ENCODE peak calls at places on chromosomes 11 and 22, in five cellular contexts. One of them, this sample, is unnamed.

GRCh38 chr11:9120659-9121350 is 29.4 kb upstream of the SCUBE2 start:
- DNase-seq in AG04449: no peak
- DNase-seq in AG04450: no peak
- DNase-seq in AG10803: no peak
- DNase-seq in coronary artery: no peak
- DNase-seq in this sample: no peak

GRCh38 chr22:46360891-46361290 is 25.4 kb downstream of the TRMU start:
- DNase-seq in AG04449: no peak
- DNase-seq in coronary artery: no peak
- DNase-seq in AG04450: no peak
- DNase-seq in AG10803: no peak
- DNase-seq in this sample: no peak

GRCh38 chr22:49368976-49369725 is 458.5 kb downstream of the BRD1 start:
- DNase-seq in AG10803: no peak
- DNase-seq in coronary artery: peak
- DNase-seq in AG04450: no peak
- DNase-seq in AG04449: no peak
- DNase-seq in this sample: no peak

GRCh38 chr11:108432783-108433182 is 34.5 kb downstream of the C11orf65 start:
- DNase-seq in AG04450: no peak
- DNase-seq in AG04449: no peak
- DNase-seq in AG10803: peak
- DNase-seq in coronary artery: no peak
- DNase-seq in this sample: no peak

GRCh38 chr11:87290304-87290922 is 252.7 kb downstream of the TMEM135 start:
- DNase-seq in AG04449: peak
- DNase-seq in AG04450: peak
- DNase-seq in coronary artery: no peak
- DNase-seq in AG10803: peak
- DNase-seq in this sample: peak

GRCh38 chr22:19878461-19879247 is 24.0 kb upstream of the GNB1L start:
- DNase-seq in AG10803: peak
- DNase-seq in AG04450: no peak
- DNase-seq in AG04449: no peak
- DNase-seq in coronary artery: peak
- DNase-seq in this sample: no peak

GRCh38 chr11:115364892-115365291 is 139.3 kb downstream of the CADM1 start:
- DNase-seq in AG04449: no peak
- DNase-seq in coronary artery: no peak
- DNase-seq in AG10803: no peak
- DNase-seq in AG04450: no peak
- DNase-seq in this sample: no peak

GRCh38 chr11:1051356-1052132 is 15.0 kb upstream of the MUC6 start:
- DNase-seq in AG04450: no peak
- DNase-seq in AG10803: no peak
- DNase-seq in AG04449: no peak
- DNase-seq in coronary artery: no peak
- DNase-seq in this sample: no peak

GRCh38 chr11:75214411-75214821 is 26.2 kb upstream of the TPBGL start:
- DNase-seq in AG04449: no peak
- DNase-seq in coronary artery: no peak
- DNase-seq in AG10803: peak
- DNase-seq in AG04450: peak
- DNase-seq in this sample: peak

GRCh38 chr22:27273386-27273785 is 528.2 kb downstream of the MN1 start:
- DNase-seq in coronary artery: no peak
- DNase-seq in AG04450: no peak
- DNase-seq in AG10803: no peak
- DNase-seq in AG04449: no peak
- DNase-seq in this sample: no peak

GRCh38 chr11:105670811-105671210 is 60.9 kb downstream of the GRIA4 start:
- DNase-seq in AG04449: no peak
- DNase-seq in AG10803: no peak
- DNase-seq in AG04450: no peak
- DNase-seq in coronary artery: no peak
- DNase-seq in this sample: no peak

GRCh38 chr11:114358711-114359110 is 41.6 kb downstream of the C11orf71 start:
- DNase-seq in AG04449: no peak
- DNase-seq in AG10803: peak
- DNase-seq in AG04450: no peak
- DNase-seq in coronary artery: no peak
- DNase-seq in this sample: no peak

GRCh38 chr22:28442951-28443876 is 236.4 kb downstream of the TTC28 start:
- DNase-seq in AG04450: no peak
- DNase-seq in coronary artery: no peak
- DNase-seq in AG10803: peak
- DNase-seq in AG04449: no peak
- DNase-seq in this sample: no peak

GRCh38 chr11:19853016-19853415 is 140.4 kb downstream of the NAV2 start:
- DNase-seq in AG10803: peak
- DNase-seq in AG04449: no peak
- DNase-seq in AG04450: no peak
- DNase-seq in coronary artery: no peak
- DNase-seq in this sample: no peak

GRCh38 chr22:29689872-29690213 is 30.0 kb upstream of the CABP7 start:
- DNase-seq in AG04450: peak
- DNase-seq in AG04449: no peak
- DNase-seq in coronary artery: no peak
- DNase-seq in AG10803: peak
- DNase-seq in this sample: no peak

GRCh38 chr22:39723463-39723862 is 152.9 kb downstream of the CACNA1I start:
- DNase-seq in AG04449: no peak
- DNase-seq in AG04450: no peak
- DNase-seq in AG10803: no peak
- DNase-seq in coronary artery: peak
- DNase-seq in this sample: no peak

GRCh38 chr11:76680517-76681425 is 10.2 kb upstream of the LRRC32 start:
- DNase-seq in AG10803: peak
- DNase-seq in AG04450: no peak
- DNase-seq in coronary artery: no peak
- DNase-seq in AG04449: no peak
- DNase-seq in this sample: peak

GRCh38 chr11:71418643-71419042 is 29.6 kb downstream of the DHCR7 start:
- DNase-seq in AG10803: no peak
- DNase-seq in coronary artery: no peak
- DNase-seq in AG04449: no peak
- DNase-seq in AG04450: no peak
- DNase-seq in this sample: no peak

GRCh38 chr11:45097721-45098493 is 48.5 kb upstream of the PRDM11 start:
- DNase-seq in AG04449: no peak
- DNase-seq in AG04450: no peak
- DNase-seq in AG10803: peak
- DNase-seq in coronary artery: no peak
- DNase-seq in this sample: peak

GRCh38 chr11:74162688-74163467 is 7.9 kb downstream of the C2CD3 start:
- DNase-seq in AG04449: no peak
- DNase-seq in AG04450: no peak
- DNase-seq in coronary artery: no peak
- DNase-seq in AG10803: no peak
- DNase-seq in this sample: no peak

GRCh38 chr11:94586546-94586945 is 19.4 kb downstream of the PIWIL4 start:
- DNase-seq in AG10803: no peak
- DNase-seq in AG04449: no peak
- DNase-seq in AG04450: no peak
- DNase-seq in coronary artery: no peak
- DNase-seq in this sample: no peak

GRCh38 chr22:45055936-45056335 is 46.1 kb upstream of the PHF21B start:
- DNase-seq in AG04449: no peak
- DNase-seq in AG04450: no peak
- DNase-seq in coronary artery: no peak
- DNase-seq in AG10803: no peak
- DNase-seq in this sample: no peak

GRCh38 chr22:23823331-23823791 is 15.4 kb downstream of the DERL3 start:
- DNase-seq in coronary artery: no peak
- DNase-seq in AG04449: no peak
- DNase-seq in AG04450: no peak
- DNase-seq in AG10803: no peak
- DNase-seq in this sample: no peak

GRCh38 chr22:39935116-39935515 is 25.1 kb upstream of the TMA7B start:
- DNase-seq in AG04449: no peak
- DNase-seq in AG04450: no peak
- DNase-seq in coronary artery: no peak
- DNase-seq in AG10803: no peak
- DNase-seq in this sample: no peak

GRCh38 chr11:75428301-75428724 is 4.7 kb downstream of the KLHL35 start:
- DNase-seq in coronary artery: peak
- DNase-seq in AG04450: peak
- DNase-seq in AG10803: peak
- DNase-seq in AG04449: peak
- DNase-seq in this sample: peak

GRCh38 chr22:48660104-48660794 is 1167.4 kb downstream of the BRD1 start:
- DNase-seq in AG10803: no peak
- DNase-seq in AG04450: no peak
- DNase-seq in coronary artery: no peak
- DNase-seq in AG04449: no peak
- DNase-seq in this sample: no peak

GRCh38 chr11:119721129-119722120 is 7.6 kb downstream of the NECTIN1 start:
- DNase-seq in AG10803: peak
- DNase-seq in AG04450: no peak
- DNase-seq in AG04449: no peak
- DNase-seq in coronary artery: no peak
- DNase-seq in this sample: no peak

GRCh38 chr22:27372969-27373670 is 428.4 kb downstream of the MN1 start:
- DNase-seq in coronary artery: no peak
- DNase-seq in AG10803: no peak
- DNase-seq in AG04450: no peak
- DNase-seq in AG04449: no peak
- DNase-seq in this sample: peak

GRCh38 chr22:20014526-20015186 is 2.0 kb downstream of the ARVCF start:
- DNase-seq in AG10803: no peak
- DNase-seq in AG04450: no peak
- DNase-seq in AG04449: no peak
- DNase-seq in coronary artery: no peak
- DNase-seq in this sample: no peak

GRCh38 chr22:38751422-38752346 is 4.1 kb downstream of the SUN2 start:
- DNase-seq in AG04450: no peak
- DNase-seq in AG10803: no peak
- DNase-seq in AG04449: no peak
- DNase-seq in coronary artery: no peak
- DNase-seq in this sample: peak

GRCh38 chr22:36486619-36487384 is 5.4 kb upstream of the TXN2 start:
- DNase-seq in AG10803: peak
- DNase-seq in AG04449: no peak
- DNase-seq in coronary artery: no peak
- DNase-seq in AG04450: no peak
- DNase-seq in this sample: no peak

GRCh38 chr22:43395296-43395695 is 16.5 kb upstream of the MPPED1 start:
- DNase-seq in AG04449: no peak
- DNase-seq in AG04450: no peak
- DNase-seq in coronary artery: no peak
- DNase-seq in AG10803: no peak
- DNase-seq in this sample: no peak

GRCh38 chr11:71129624-71130023 is 122.8 kb downstream of the SHANK2 start:
- DNase-seq in AG10803: peak
- DNase-seq in coronary artery: no peak
- DNase-seq in AG04450: no peak
- DNase-seq in AG04449: peak
- DNase-seq in this sample: no peak

GRCh38 chr11:32888805-32889204 is 3.8 kb upstream of the QSER1 start:
- DNase-seq in AG04449: peak
- DNase-seq in AG10803: peak
- DNase-seq in coronary artery: no peak
- DNase-seq in AG04450: peak
- DNase-seq in this sample: no peak

GRCh38 chr11:72326151-72326842 is 82.3 kb upstream of the PHOX2A start:
- DNase-seq in AG04449: peak
- DNase-seq in AG04450: no peak
- DNase-seq in AG10803: peak
- DNase-seq in coronary artery: no peak
- DNase-seq in this sample: no peak

GRCh38 chr22:44561139-44561840 is 63.3 kb upstream of the RTL6 start:
- DNase-seq in coronary artery: no peak
- DNase-seq in AG10803: no peak
- DNase-seq in AG04450: no peak
- DNase-seq in AG04449: no peak
- DNase-seq in this sample: no peak

GRCh38 chr11:72012897-72013721 is 14.4 kb downstream of the IL18BP start:
- DNase-seq in AG04450: no peak
- DNase-seq in AG04449: no peak
- DNase-seq in AG10803: peak
- DNase-seq in coronary artery: peak
- DNase-seq in this sample: peak

DNA sequence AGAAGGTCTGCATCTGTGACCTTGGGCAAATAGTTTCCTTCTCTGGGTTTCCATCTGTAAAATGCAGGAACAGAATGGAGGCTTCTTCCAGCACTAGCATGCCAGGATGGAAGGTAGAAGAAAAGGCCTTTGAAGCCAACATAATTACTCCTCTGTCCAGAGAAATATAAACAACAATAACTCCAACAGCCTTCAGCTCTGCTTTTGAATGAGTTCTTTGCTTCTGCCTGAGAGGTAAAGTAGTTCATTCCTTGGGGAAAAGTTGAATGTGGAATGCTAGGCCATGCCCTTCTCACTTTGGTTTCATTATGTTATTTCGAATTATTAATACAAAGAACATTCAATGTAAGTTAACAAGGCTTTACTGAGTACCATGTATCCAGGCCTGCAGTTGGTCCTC is 61.2 kb upstream of the BLID start:
- DNase-seq in AG04450: no peak
- DNase-seq in AG04449: no peak
- DNase-seq in AG10803: no peak
- DNase-seq in coronary artery: no peak
- DNase-seq in this sample: no peak
- TF ChIP-seq CTCF in AG04450: no peak
- TF ChIP-seq CTCF in AG04449: no peak
- TF ChIP-seq CTCF in AG10803: no peak
- TF ChIP-seq CTCF in coronary artery: no peak
- TF ChIP-seq CTCF in this sample: no peak

GRCh38 chr11:65132238-65132987 is 1.9 kb downstream of the SYVN1 start:
- DNase-seq in AG10803: no peak
- DNase-seq in AG04450: no peak
- DNase-seq in AG04449: no peak
- DNase-seq in coronary artery: peak
- DNase-seq in this sample: no peak
- H3K4me3 ChIP-seq in AG10803: peak
- H3K4me3 ChIP-seq in AG04450: peak
- H3K4me3 ChIP-seq in AG04449: peak
- H3K4me3 ChIP-seq in coronary artery: peak
- H3K4me3 ChIP-seq in this sample: peak

GRCh38 chr11:95788921-95789505 is 569 bp downstream of the FAM76B start:
- DNase-seq in coronary artery: no peak
- DNase-seq in AG04449: no peak
- DNase-seq in AG10803: peak
- DNase-seq in AG04450: no peak
- DNase-seq in this sample: no peak
- TF ChIP-seq CTCF in coronary artery: no peak
- TF ChIP-seq CTCF in AG04449: peak
- TF ChIP-seq CTCF in AG10803: peak
- TF ChIP-seq CTCF in AG04450: peak
- TF ChIP-seq CTCF in this sample: peak

GRCh38 chr22:42194104-42194851 is 63.7 kb upstream of the CYP2D6 start:
- DNase-seq in AG04450: no peak
- DNase-seq in coronary artery: no peak
- DNase-seq in AG04449: no peak
- DNase-seq in AG10803: no peak
- DNase-seq in this sample: no peak
- H3K4me3 ChIP-seq in AG04450: no peak
- H3K4me3 ChIP-seq in coronary artery: no peak
- H3K4me3 ChIP-seq in AG04449: no peak
- H3K4me3 ChIP-seq in AG10803: no peak
- H3K4me3 ChIP-seq in this sample: no peak

This sample was measured in LNCaP clone FGC.